ENCODE peak calls at places on chromosomes 3 and 15, in four cellular contexts. A is choroid plexus epithelial cell, D is kidney epithelial cell, Z is uterus. U is an unnamed sample.
A peak's percentile ranks its signal among the peaks of the same experiment; 100 is the strongest.

GRCh38 chr3:127685708-127686511 is 13.2 kb downstream of the ABTB1 start:
- DNase-seq in A (no peak), Z (no peak), D (no peak), U (no peak)

GRCh38 chr15:70357453-70357852 is 259.7 kb upstream of the TLE3 start:
- DNase-seq in D (no peak), Z (no peak), A (no peak), U (no peak)

GRCh38 chr15:83323296-83323711 is 38.8 kb upstream of the BNC1 start:
- DNase-seq in A (peak; percentile 86), Z (no peak), D (peak; percentile 100), U (no peak)

GRCh38 chr3:117903226-117903625 is 1131.4 kb downstream of the IGSF11 start:
- DNase-seq in A (peak; percentile 92), Z (no peak), D (no peak), U (no peak)

GRCh38 chr3:59386165-59386564 is 336.3 kb upstream of the CFAP20DC start:
- DNase-seq in A (no peak), D (no peak), Z (no peak), U (peak; percentile 72)

GRCh38 chr3:135975536-135975935 is 10.0 kb downstream of the PPP2R3A start:
- DNase-seq in D (no peak), Z (no peak), A (no peak), U (no peak)

GRCh38 chr15:89783861-89784685 is 7.9 kb downstream of the MESP2 start:
- DNase-seq in A (no peak), D (no peak), Z (no peak), U (no peak)

GRCh38 chr15:92878593-92879053 is 21.5 kb upstream of the CHD2 start:
- DNase-seq in D (no peak), Z (no peak), A (no peak), U (no peak)

GRCh38 chr3:135050536-135050935 is 255.5 kb downstream of the EPHB1 start:
- DNase-seq in A (no peak), D (no peak), Z (no peak), U (no peak)

GRCh38 chr3:107753494-107753893 is 230.7 kb downstream of the BBX start:
- DNase-seq in D (no peak), A (peak; percentile 58), Z (peak; percentile 18), U (no peak)

GRCh38 chr3:112136959-112137693 is 4.1 kb upstream of the GCSAM start:
- DNase-seq in D (no peak), A (peak; percentile 73), Z (no peak), U (no peak)

GRCh38 chr3:170502297-170502696 is 83.6 kb downstream of the SLC7A14 start:
- DNase-seq in D (no peak), A (no peak), Z (peak; percentile 64), U (no peak)

GRCh38 chr3:147400999-147401398 is 5.3 kb downstream of the ZIC4 start:
- DNase-seq in D (no peak), A (no peak), Z (no peak), U (no peak)

GRCh38 chr3:195808741-195809290 is 2.9 kb downstream of the MUC4 start:
- DNase-seq in D (no peak), A (no peak), Z (no peak), U (no peak)

GRCh38 chr3:175200391-175200790 is 341.3 kb downstream of the NAALADL2 start:
- DNase-seq in Z (no peak), A (no peak), D (no peak), U (no peak)

GRCh38 chr15:40441736-40442531 is 1.2 kb downstream of the BAHD1 start:
- DNase-seq in Z (peak; percentile 28), D (no peak), A (no peak), U (peak; percentile 59)

GRCh38 chr3:33061782-33062181 is 35.2 kb downstream of the GLB1 start:
- DNase-seq in Z (no peak), D (no peak), A (peak; percentile 71), U (no peak)

GRCh38 chr3:170589113-170589512 is 3.2 kb upstream of the SLC7A14 start:
- DNase-seq in D (no peak), Z (no peak), A (no peak), U (no peak)

GRCh38 chr15:34952481-34952880 is 17.1 kb downstream of the AQR start:
- DNase-seq in D (no peak), Z (no peak), A (peak; percentile 34), U (no peak)

GRCh38 chr15:25799906-25800700 is 63.0 kb downstream of the ATP10A start:
- DNase-seq in A (no peak), D (no peak), Z (no peak), U (no peak)

GRCh38 chr3:72659609-72660008 is 188.6 kb downstream of the SHQ1 start:
- DNase-seq in D (no peak), Z (no peak), A (no peak), U (no peak)

GRCh38 chr15:58611731-58612676 is 137.5 kb downstream of the ADAM10 start:
- DNase-seq in D (no peak), Z (no peak), A (peak; percentile 45), U (no peak)

GRCh38 chr3:159074756-159075155 is 272.9 kb downstream of the MFSD1 start:
- DNase-seq in A (no peak), Z (no peak), D (no peak), U (no peak)

GRCh38 chr3:197891-198491 is 1.4 kb downstream of the CHL1 start:
- DNase-seq in A (no peak), Z (peak; percentile 28), D (no peak), U (no peak)

GRCh38 chr3:109045271-109046051 is 72.5 kb downstream of the MORC1 start:
- DNase-seq in Z (no peak), D (no peak), A (no peak), U (no peak)

GRCh38 chr3:79012530-79012913 is 755.3 kb downstream of the ROBO1 start:
- DNase-seq in A (peak; percentile 51), Z (no peak), D (no peak), U (no peak)

GRCh38 chr3:31188112-31188511 is 293.7 kb upstream of the GADL1 start:
- DNase-seq in A (no peak), D (no peak), Z (peak; percentile 21), U (no peak)

GRCh38 chr15:60975951-60976350 is 253.2 kb downstream of the RORA start:
- DNase-seq in A (no peak), Z (no peak), D (no peak), U (no peak)

GRCh38 chr3:61875073-61875472 is 313.7 kb downstream of the PTPRG start:
- DNase-seq in D (no peak), A (peak; percentile 90), Z (no peak), U (no peak)

GRCh38 chr3:137105277-137105977 is 147.6 kb downstream of the IL20RB start:
- DNase-seq in D (peak; percentile 4), Z (no peak), A (peak; percentile 81), U (peak; percentile 47)

GRCh38 chr3:49534581-49535495 is 19.4 kb upstream of the BSN start:
- DNase-seq in D (peak; percentile 51), Z (no peak), A (no peak), U (no peak)

GRCh38 chr3:155391104-155391503 is 97.6 kb upstream of the STRIT1 start:
- DNase-seq in A (peak; percentile 8), Z (no peak), D (no peak), U (no peak)

GRCh38 chr3:196611761-196612483 is 27.6 kb upstream of the NRROS start:
- DNase-seq in D (no peak), Z (no peak), A (no peak), U (no peak)

GRCh38 chr3:134186391-134186790 is 64.3 kb downstream of the RYK start:
- DNase-seq in D (no peak), A (no peak), Z (no peak), U (no peak)

GRCh38 chr3:30437172-30437571 is 169.2 kb upstream of the TGFBR2 start:
- DNase-seq in A (peak; percentile 89), Z (peak; percentile 44), D (no peak), U (no peak)

GRCh38 chr15:75198560-75199346 is 2.9 kb upstream of the C15orf39 start:
- DNase-seq in A (peak; percentile 75), D (no peak), Z (no peak), U (peak; percentile 67)

GRCh38 chr3:171334465-171334811 is 125.8 kb downstream of the TNIK start:
- DNase-seq in A (no peak), D (peak; percentile 88), Z (no peak), U (no peak)

GRCh38 chr3:185916042-185916833 is 21.6 kb downstream of the TRA2B start:
- DNase-seq in A (no peak), Z (no peak), D (no peak), U (no peak)

GRCh38 chr3:99549220-99549619 is 89.2 kb upstream of the COL8A1 start:
- DNase-seq in D (no peak), Z (no peak), A (no peak), U (no peak)

GRCh38 chr3:99549918-99550603 is 88.3 kb upstream of the COL8A1 start:
- DNase-seq in D (no peak), Z (no peak), A (peak; percentile 77), U (no peak)

GRCh38 chr3:99545941-99546580 is 92.3 kb upstream of the COL8A1 start:
- DNase-seq in Z (no peak), D (no peak), A (peak; percentile 78), U (no peak)

GRCh38 chr3:99548674-99549073 is 89.7 kb upstream of the COL8A1 start:
- DNase-seq in A (no peak), D (no peak), Z (no peak), U (no peak)

DNA sequence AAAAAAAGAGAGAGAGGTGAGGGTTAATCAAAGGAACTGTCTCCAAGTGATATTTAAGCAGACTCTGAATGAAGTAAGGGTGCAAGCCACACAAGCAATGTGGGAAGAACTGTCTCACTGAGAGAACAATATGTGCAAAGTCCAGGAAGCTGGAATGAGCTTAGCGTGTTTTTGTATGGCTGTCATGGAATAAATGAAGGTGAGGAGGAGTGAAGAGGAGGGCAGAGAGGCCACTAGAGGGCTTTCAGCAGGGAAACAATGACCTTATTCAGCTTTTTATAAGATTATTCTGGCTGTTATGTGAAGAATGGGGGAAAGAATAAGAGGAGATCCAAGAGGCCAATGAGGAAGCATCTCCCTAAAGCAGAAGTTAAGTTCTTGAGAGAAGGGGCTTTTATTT is 86.9 kb upstream of the COL8A1 start:
- DNase-seq in Z (no peak), D (no peak), A (no peak), U (no peak)
- TF ChIP-seq CTCF in Z (no peak), D (peak; percentile 3), A (peak; percentile 32), U (peak; percentile 19)

GRCh38 chr15:80090879-80091503 is 31.5 kb downstream of the ZFAND6 start:
- DNase-seq in D (no peak), Z (no peak), A (peak; percentile 30), U (no peak)
- TF ChIP-seq CTCF in D (peak; percentile 41), Z (no peak), A (peak; percentile 58), U (no peak)

DNA sequence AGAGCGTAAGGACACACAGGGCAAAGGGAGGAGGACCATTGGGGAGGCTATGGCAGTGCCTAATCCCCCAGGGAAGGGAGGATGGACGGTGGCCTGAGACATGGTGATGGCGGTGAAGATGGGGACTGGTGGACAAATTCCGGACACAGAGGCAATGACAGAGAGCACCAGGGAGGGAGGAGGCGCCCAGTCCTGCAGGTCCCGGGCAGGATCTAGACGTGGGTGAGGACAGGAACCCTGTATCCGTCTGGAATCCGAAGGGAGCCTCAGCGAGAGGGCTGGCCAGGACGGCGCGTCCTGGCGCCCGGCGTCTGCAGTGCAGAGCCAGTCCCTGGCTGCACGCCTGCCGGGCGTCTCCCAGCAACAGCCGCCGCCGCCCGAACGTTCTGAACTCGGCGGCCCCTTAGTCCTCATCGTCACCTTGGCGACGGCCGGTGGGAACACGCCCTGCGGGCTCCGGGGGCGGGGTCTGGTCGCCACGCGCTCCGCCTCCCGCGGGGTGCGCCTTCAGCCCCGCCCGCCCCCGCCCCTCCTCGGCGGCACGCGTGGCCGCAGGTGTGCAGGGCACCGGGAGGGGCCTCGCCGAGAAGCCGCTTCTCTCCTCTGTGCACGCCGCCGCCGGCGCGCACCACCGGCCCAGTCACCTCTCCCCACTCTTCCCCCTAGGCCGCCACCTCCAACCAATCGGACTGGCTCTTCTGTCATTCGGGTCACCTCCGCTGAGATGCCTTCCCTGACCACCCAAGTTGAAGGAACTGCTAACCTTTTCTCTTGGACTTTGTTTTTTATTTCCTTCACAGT is 11.6 kb downstream of the XIRP1 start:
- DNase-seq in D (peak; percentile 34), A (peak; percentile 84), Z (peak; percentile 92), U (peak; percentile 95)
- TF ChIP-seq CTCF in D (no peak), A (peak; percentile 21), Z (no peak), U (no peak)

GRCh38 chr3:36957072-36957471 is 12.2 kb upstream of the TRANK1 start:
- DNase-seq in Z (no peak), D (no peak), A (no peak), U (no peak)
- TF ChIP-seq CTCF in Z (no peak), D (no peak), A (peak; percentile 13), U (no peak)